ENCODE peak calls at places on chromosomes 3 and 15, in five cellular contexts. E is retinal pigment epithelial cell, Z is Panc1, N is H1, O is glutamatergic neuron. A is an unnamed sample.

GRCh38 chr3:165884518-165884917 is 47.3 kb upstream of the BCHE start:
- DNase-seq in Z (no peak), E (no peak), O (no peak), N (no peak), A (no peak)

GRCh38 chr3:33047842-33048834 is 48.8 kb downstream of the GLB1 start:
- DNase-seq in E (no peak), N (no peak), Z (no peak), O (no peak), A (no peak)

GRCh38 chr3:51637941-51638471 is 33.0 kb upstream of the TEX264 start:
- DNase-seq in O (peak), Z (peak), N (peak), E (peak), A (peak)

GRCh38 chr3:37624276-37624675 is 237.4 kb upstream of the CTDSPL start:
- DNase-seq in O (no peak), N (no peak), E (no peak), Z (no peak), A (no peak)

GRCh38 chr3:180223268-180223667 is 186.5 kb upstream of the PEX5L start:
- DNase-seq in Z (no peak), N (no peak), E (no peak), O (no peak), A (no peak)

GRCh38 chr3:187919018-187919417 is 173.8 kb upstream of the BCL6 start:
- DNase-seq in N (no peak), E (no peak), Z (no peak), O (no peak), A (no peak)

GRCh38 chr15:83930392-83930791 is 276.5 kb downstream of the ADAMTSL3 start:
- DNase-seq in N (no peak), O (no peak), E (no peak), Z (no peak), A (no peak)

GRCh38 chr15:75606711-75607684 is 18.5 kb downstream of the SNUPN start:
- DNase-seq in E (no peak), O (no peak), Z (no peak), N (no peak), A (no peak)

GRCh38 chr3:184439096-184439495 is 59.2 kb downstream of the CHRD start:
- DNase-seq in E (no peak), N (no peak), O (no peak), Z (no peak), A (no peak)

GRCh38 chr3:41434781-41435180 is 235.5 kb downstream of the CTNNB1 start:
- DNase-seq in O (no peak), N (no peak), E (peak), Z (no peak), A (no peak)

GRCh38 chr3:111069974-111070751 is 1.5 kb upstream of the NECTIN3 start:
- DNase-seq in Z (no peak), O (peak), N (no peak), E (no peak), A (peak)

GRCh38 chr3:39809995-39810595 is 686 bp downstream of the MYRIP start:
- DNase-seq in O (peak), E (no peak), N (peak), Z (no peak), A (peak)

GRCh38 chr3:133591271-133591742 is 17.8 kb downstream of the CDV3 start:
- DNase-seq in Z (no peak), E (no peak), O (no peak), N (no peak), A (no peak)

GRCh38 chr3:17810759-17811158 is 68.3 kb upstream of the TBC1D5 start:
- DNase-seq in N (no peak), O (no peak), Z (no peak), E (no peak), A (no peak)

GRCh38 chr3:193688845-193689714 is 96.1 kb downstream of the OPA1 start:
- DNase-seq in N (no peak), E (no peak), O (no peak), Z (no peak), A (no peak)

GRCh38 chr3:100868894-100869293 is 124.3 kb downstream of the ABI3BP start:
- DNase-seq in E (no peak), O (no peak), Z (no peak), N (no peak), A (no peak)

GRCh38 chr3:126364130-126364695 is 7.0 kb upstream of the KLF15 start:
- DNase-seq in N (no peak), E (no peak), Z (no peak), O (no peak), A (no peak)

GRCh38 chr3:151709847-151710246 is 23.9 kb upstream of the AADACL2 start:
- DNase-seq in E (no peak), Z (no peak), O (no peak), N (no peak), A (no peak)

GRCh38 chr3:33273628-33274027 is 3.6 kb upstream of the FBXL2 start:
- DNase-seq in O (no peak), Z (no peak), N (no peak), E (no peak), A (no peak)

GRCh38 chr15:97026781-97027180 is 696.3 kb downstream of the NR2F2 start:
- DNase-seq in Z (no peak), O (no peak), E (no peak), N (no peak), A (no peak)

GRCh38 chr3:36166477-36166876 is 213.8 kb upstream of the STAC start:
- DNase-seq in E (peak), Z (peak), N (no peak), O (no peak), A (no peak)

GRCh38 chr3:177824190-177824786 is 627.0 kb upstream of the TBL1XR1 start:
- DNase-seq in N (no peak), Z (no peak), O (no peak), E (peak), A (no peak)

GRCh38 chr15:91946075-91946474 is 92.6 kb downstream of the SLCO3A1 start:
- DNase-seq in O (no peak), Z (no peak), N (no peak), E (no peak), A (no peak)

GRCh38 chr3:148079370-148079769 is 618.3 kb upstream of the AGTR1 start:
- DNase-seq in N (no peak), O (peak), E (no peak), Z (no peak), A (no peak)

GRCh38 chr3:159443266-159443665 is 545.4 kb upstream of the IL12A start:
- DNase-seq in Z (no peak), E (no peak), O (no peak), N (no peak), A (no peak)

GRCh38 chr3:98508582-98508981 is 11.1 kb downstream of the OR5K2 start:
- DNase-seq in N (no peak), O (no peak), Z (no peak), E (no peak), A (no peak)

GRCh38 chr15:67003586-67003985 is 61.8 kb upstream of the SMAD3 start:
- DNase-seq in E (no peak), N (peak), Z (no peak), O (no peak), A (no peak)

GRCh38 chr3:111998661-111999641 is at the start of gene TAGLN3:
- DNase-seq in Z (no peak), N (peak), E (no peak), O (peak), A (peak)

GRCh38 chr3:160381470-160381869 is 17.6 kb downstream of the IFT80 start:
- DNase-seq in E (no peak), N (no peak), O (no peak), Z (no peak), A (no peak)

GRCh38 chr3:24354230-24354629 is 140.4 kb downstream of the THRB start:
- DNase-seq in O (no peak), E (no peak), Z (no peak), N (no peak), A (no peak)

GRCh38 chr3:72973031-72973723 is 23.4 kb upstream of the PPP4R2 start:
- DNase-seq in E (no peak), O (no peak), Z (no peak), N (no peak), A (no peak)

GRCh38 chr15:86611392-86612040 is 531.8 kb downstream of the AGBL1 start:
- DNase-seq in E (peak), Z (peak), O (no peak), N (no peak), A (no peak)

GRCh38 chr3:105974381-105974780 is 105.6 kb upstream of the CBLB start:
- DNase-seq in E (no peak), N (no peak), O (no peak), Z (no peak), A (no peak)

GRCh38 chr3:134883697-134884385 is 88.8 kb downstream of the EPHB1 start:
- DNase-seq in E (peak), N (no peak), O (no peak), Z (no peak), A (no peak)

GRCh38 chr3:29202368-29202767 is 78.5 kb upstream of the RBMS3 start:
- DNase-seq in E (no peak), O (no peak), Z (no peak), N (no peak), A (no peak)

GRCh38 chr3:58217209-58217811 is 6.5 kb upstream of the DNASE1L3 start:
- DNase-seq in Z (peak), E (peak), O (peak), N (peak), A (peak)

GRCh38 chr3:188339410-188340295 is 185.7 kb downstream of the LPP start:
- DNase-seq in Z (no peak), N (no peak), O (no peak), E (no peak), A (no peak)

GRCh38 chr3:171875923-171876412 is 32.8 kb downstream of the TMEM212 start:
- DNase-seq in E (no peak), N (no peak), O (no peak), Z (no peak), A (no peak)

GRCh38 chr3:156635973-156636372 is 38.4 kb upstream of the TIPARP start:
- DNase-seq in Z (no peak), O (no peak), E (no peak), N (no peak), A (no peak)
- TF ChIP-seq CTCF in Z (no peak), O (no peak), E (no peak), N (no peak), A (no peak)

GRCh38 chr3:22939349-22939748 is 263.8 kb upstream of the UBE2E2 start:
- DNase-seq in Z (no peak), O (no peak), E (no peak), N (no peak), A (no peak)
- TF ChIP-seq CTCF in Z (no peak), O (no peak), E (no peak), N (no peak), A (no peak)

GRCh38 chr3:48465531-48466378 is 19.2 kb downstream of the ATRIP start:
- DNase-seq in N (peak), O (peak), Z (peak), E (peak), A (peak)
- TF ChIP-seq CTCF in N (peak), O (no peak), Z (peak), E (peak), A (peak)

GRCh38 chr3:22091329-22091728 is 340.3 kb upstream of the ZNF385D start:
- DNase-seq in O (no peak), Z (no peak), N (no peak), E (no peak), A (no peak)

DNA sequence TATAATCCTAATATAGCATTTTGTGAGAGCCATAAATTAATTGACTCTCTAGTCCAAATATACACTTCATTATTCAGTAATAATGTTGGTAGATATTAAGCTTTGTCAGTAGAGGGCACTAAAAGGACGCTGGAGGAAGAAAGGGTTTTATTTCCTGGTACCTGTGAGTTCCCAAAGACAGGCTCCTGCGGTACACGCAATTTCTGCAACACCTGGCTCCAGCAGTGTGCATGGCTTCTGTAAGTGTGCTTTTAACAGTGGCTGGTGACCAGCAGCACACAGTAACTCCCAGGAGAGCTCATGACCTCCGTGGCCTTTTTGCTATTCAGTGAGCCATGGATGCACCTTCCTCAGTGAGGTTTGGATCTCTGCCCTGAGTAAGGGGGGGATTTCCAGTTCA is 338.3 kb upstream of the ZNF385D start:
- DNase-seq in N (no peak), Z (no peak), O (peak), E (peak), A (peak)
- TF ChIP-seq CTCF in N (peak), Z (peak), O (no peak), E (peak), A (peak)

DNA sequence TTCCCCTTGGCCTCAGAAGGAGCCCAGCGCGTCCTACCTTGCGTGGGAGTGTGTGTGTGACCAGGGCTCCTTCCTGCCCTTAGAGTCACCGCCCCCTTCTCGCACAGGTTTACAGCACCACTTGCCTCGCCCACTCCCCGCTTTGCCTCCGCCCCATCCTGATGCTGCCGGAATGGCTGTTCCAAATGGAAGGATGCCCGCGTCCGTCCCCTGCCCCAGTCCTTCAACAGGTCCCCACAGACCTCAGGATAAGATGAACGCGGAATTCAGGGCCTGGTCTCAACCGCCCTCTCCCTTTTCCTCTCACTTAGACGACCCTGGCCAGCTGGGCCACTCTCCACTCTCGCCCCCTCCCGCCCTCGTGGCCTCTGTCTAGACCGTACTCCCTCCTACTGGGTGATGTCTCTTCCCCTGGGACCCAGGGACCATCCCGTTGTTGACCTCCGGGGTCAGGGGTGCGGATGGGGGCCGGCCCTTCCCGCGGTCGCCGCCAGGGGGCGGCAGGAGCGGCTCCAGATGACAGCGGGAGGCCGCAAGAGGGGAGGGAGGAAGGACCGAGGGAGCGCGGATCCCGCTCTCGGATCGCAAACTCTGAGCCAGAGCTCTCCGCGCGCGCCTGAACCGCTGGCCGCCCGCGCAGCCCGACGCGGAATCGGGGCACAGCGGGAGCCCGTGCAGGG is at the start of gene THSD4:
- DNase-seq in Z (no peak), O (peak), N (peak), E (no peak), A (peak)
- TF ChIP-seq CTCF in Z (peak), O (peak), N (peak), E (peak), A (peak)

DNA sequence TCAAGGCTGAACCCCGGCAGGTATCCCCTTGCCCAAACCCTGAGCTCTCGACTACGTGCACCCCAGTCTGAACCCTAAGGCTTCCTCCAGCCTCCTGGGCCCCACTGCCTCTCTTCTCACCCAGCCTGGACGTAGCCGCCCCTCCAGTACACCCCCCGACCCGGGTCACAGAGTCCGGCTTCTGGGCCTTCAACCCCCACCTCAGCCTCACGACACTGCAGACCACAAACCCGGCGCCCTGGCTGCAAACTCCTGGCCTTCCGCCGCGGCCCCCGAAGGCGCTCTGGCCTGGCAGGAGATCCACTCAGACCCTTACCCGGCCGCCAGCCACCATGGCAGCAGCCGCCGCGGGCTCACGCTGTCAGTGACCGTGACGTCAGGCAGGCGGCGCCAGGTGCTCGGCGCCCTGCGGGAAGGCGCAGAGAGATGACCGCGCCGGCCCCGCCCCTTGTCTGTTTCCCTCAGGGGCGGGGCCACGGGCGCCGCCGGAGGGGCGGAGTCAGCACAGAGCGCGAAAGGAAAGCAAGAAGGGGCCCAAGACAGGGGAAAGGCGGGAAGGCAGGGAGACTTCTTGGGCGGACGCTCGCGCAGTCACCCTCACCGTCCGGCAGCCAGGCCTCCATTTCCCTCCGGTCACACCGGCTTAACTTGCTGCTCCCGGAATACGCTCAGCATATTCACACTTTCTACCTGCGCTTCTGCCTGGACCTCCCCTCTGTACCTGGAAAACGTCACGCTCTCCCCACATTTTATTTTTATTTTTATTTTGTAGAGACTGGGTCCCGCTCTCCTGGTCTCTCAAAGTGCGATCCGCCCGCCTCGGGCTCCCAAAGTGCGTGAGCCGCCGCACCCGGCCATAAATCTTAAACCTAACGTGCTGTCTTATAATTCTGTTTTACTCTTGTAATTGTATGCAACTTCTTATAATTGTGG is at the start of gene RMDN3:
- DNase-seq in O (peak), E (peak), N (peak), Z (no peak), A (peak)
- TF ChIP-seq CTCF in O (no peak), E (no peak), N (no peak), Z (no peak), A (no peak)

DNA sequence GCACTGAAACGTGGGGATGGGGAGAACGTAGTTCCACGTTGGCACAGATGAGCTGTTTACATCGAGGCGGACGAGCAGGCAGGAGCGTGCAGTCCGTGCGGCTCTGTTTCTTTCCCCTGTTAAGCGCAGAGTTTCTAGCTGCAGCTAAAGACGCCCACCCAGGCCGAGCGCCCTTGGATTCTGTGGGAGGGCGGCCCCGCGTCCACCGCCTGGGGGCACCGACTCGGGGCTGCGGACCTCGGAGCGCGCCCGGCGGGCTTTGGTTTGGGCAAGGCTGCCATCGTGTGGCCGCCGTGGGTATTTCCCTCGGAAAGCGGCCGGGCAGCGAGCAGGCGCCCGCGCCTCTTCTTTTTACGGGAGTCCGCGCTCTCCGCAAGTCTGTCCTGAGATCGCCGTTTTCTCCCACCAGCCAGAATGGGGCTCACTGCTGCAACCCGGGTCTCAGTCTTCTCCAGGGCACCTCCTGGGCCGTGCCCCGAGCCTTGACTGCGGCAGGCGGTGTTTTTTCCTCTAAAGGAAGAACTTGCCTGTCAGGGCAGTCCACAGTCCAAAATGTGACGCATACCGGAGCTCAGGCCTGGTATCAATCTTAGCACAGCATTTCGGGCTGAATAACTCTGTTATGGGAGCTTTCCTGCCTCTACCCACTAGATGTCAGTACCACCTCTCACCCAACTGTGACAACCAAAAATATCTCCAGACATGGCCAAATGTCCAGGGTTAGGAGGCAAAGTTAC is 219.9 kb upstream of the IGF1R start:
- DNase-seq in E (no peak), O (peak), Z (no peak), N (peak), A (peak)
- TF ChIP-seq CTCF in E (peak), O (peak), Z (peak), N (peak), A (peak)

DNA sequence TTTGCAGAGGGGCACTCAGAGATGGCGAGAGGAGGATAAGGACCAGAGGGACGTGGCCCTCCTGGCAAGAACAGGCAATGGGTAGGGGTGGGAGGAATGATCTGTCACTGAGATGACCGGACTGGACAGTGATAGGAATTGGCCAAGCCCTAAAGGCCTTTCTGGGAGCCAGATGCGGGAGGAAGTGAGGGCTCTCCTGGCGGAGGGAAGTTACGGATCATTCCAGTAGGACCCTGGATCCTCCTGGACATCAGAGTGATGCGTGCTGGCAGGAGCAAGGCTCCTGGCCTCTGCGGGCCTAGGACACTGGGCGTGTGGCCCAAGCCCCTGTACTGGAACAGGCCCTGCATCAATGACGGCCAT is 23.4 kb downstream of the KIF7 start:
- DNase-seq in Z (no peak), N (no peak), E (no peak), O (no peak), A (no peak)
- TF ChIP-seq CTCF in Z (no peak), N (no peak), E (no peak), O (no peak), A (no peak)

GRCh38 chr3:52798978-52799476 is 4.4 kb downstream of the ITIH3 start:
- DNase-seq in N (peak), E (no peak), O (peak), Z (peak), A (peak)
- TF ChIP-seq CTCF in N (peak), E (peak), O (peak), Z (no peak), A (peak)

DNA sequence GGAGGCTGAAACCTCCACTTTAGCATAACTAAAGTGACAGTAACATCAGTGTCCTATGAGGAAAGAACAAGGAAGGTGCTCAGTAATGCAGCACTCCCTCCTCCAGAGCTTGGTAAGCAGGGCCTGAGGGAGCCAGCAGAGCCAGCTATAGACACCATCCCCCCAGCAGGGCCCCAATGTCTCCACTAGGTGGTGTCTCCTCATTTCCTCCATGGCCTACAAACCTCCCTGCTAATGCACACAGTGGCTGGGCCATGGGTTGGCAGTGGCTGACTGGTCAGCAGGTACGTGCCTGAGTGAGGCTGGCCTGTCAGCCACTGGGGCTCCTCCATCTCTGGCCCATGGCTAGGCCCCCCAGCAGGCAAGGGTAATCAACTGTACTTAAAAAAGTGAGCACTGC is 13.6 kb downstream of the MRPS25 start:
- DNase-seq in Z (peak), O (peak), N (peak), E (peak), A (peak)
- TF ChIP-seq CTCF in Z (peak), O (peak), N (peak), E (peak), A (peak)